ENCODE peak calls at places on chromosomes 11 and 22, in eight cellular contexts. V, R, L, E, G, N, D and O are unnamed samples.

GRCh38 chr11:106644824-106645223 is 373.5 kb downstream of the GUCY1A2 start:
- DNase-seq in G (peak), L (peak), E (no peak), V (no peak), R (peak), D (no peak), N (no peak), O (no peak)

GRCh38 chr11:103295704-103296103 is 186.5 kb downstream of the DYNC2H1 start:
- DNase-seq in G (no peak), D (no peak), L (no peak), N (no peak), R (no peak), E (no peak), V (no peak), O (no peak)

GRCh38 chr22:22380098-22381030 is 128.2 kb downstream of the ZNF280B start:
- DNase-seq in L (no peak), E (no peak), N (no peak), R (no peak), G (no peak), D (peak), V (peak), O (no peak)

GRCh38 chr11:128207861-128208321 is 379.5 kb downstream of the ETS1 start:
- DNase-seq in V (no peak), G (peak), N (peak), L (peak), R (peak), D (no peak), E (no peak), O (no peak)

GRCh38 chr11:113249491-113249763 is 65.0 kb upstream of the TTC12 start:
- DNase-seq in N (no peak), R (no peak), L (no peak), G (no peak), D (no peak), E (no peak), V (no peak), O (no peak)

GRCh38 chr11:134047586-134047999 is 21.3 kb upstream of the JAM3 start:
- DNase-seq in N (peak), G (peak), V (no peak), R (no peak), E (peak), L (peak), D (peak), O (peak)

GRCh38 chr11:7480132-7480531 is 5.2 kb upstream of the OLFML1 start:
- DNase-seq in N (no peak), V (no peak), E (no peak), D (no peak), R (no peak), L (peak), G (peak), O (no peak)

GRCh38 chr11:19905280-19905853 is 192.7 kb downstream of the NAV2 start:
- DNase-seq in V (peak), E (no peak), D (peak), R (no peak), L (peak), N (peak), G (no peak), O (no peak)

GRCh38 chr22:38704568-38705234 is 1.0 kb upstream of the GTPBP1 start:
- DNase-seq in G (no peak), V (no peak), E (no peak), R (no peak), N (no peak), D (no peak), L (no peak), O (no peak)

GRCh38 chr22:48180631-48181030 is 1418.2 kb downstream of the TBC1D22A start:
- DNase-seq in N (no peak), E (no peak), R (no peak), D (no peak), L (no peak), V (no peak), G (no peak), O (no peak)

GRCh38 chr11:19777032-19777341 is 64.3 kb downstream of the NAV2 start:
- DNase-seq in V (peak), E (no peak), G (no peak), N (peak), L (peak), R (no peak), D (peak), O (no peak)

GRCh38 chr11:13384837-13385417 is 78.1 kb downstream of the BTBD10 start:
- DNase-seq in E (no peak), L (peak), V (peak), N (peak), R (peak), G (peak), D (peak), O (no peak)

GRCh38 chr22:29992341-29993275 is 87.7 kb upstream of the HORMAD2 start:
- DNase-seq in L (no peak), N (no peak), G (no peak), V (peak), D (no peak), E (no peak), R (no peak), O (no peak)

GRCh38 chr22:22086501-22087158 is 104.0 kb upstream of the TOP3B start:
- DNase-seq in L (peak), G (no peak), N (no peak), E (no peak), R (no peak), V (no peak), D (no peak), O (no peak)

GRCh38 chr11:62996271-62996670 is 11.5 kb upstream of the SLC22A6 start:
- DNase-seq in R (no peak), N (no peak), D (no peak), L (no peak), E (no peak), V (no peak), G (no peak), O (no peak)

GRCh38 chr11:58999291-58999680 is 60.0 kb downstream of the GLYATL1 start:
- DNase-seq in G (no peak), N (no peak), R (no peak), L (no peak), E (no peak), D (no peak), V (no peak), O (no peak)

GRCh38 chr22:35357883-35358621 is 22.8 kb upstream of the HMOX1 start:
- DNase-seq in R (peak), G (peak), L (peak), N (no peak), D (no peak), V (no peak), E (no peak), O (no peak)

GRCh38 chr11:10409207-10409661 is 45.8 kb upstream of the AMPD3 start:
- DNase-seq in E (no peak), G (no peak), D (no peak), L (no peak), V (no peak), R (no peak), N (no peak), O (no peak)

GRCh38 chr11:8259316-8259995 is 4.2 kb downstream of the LMO1 start:
- DNase-seq in D (no peak), L (no peak), E (no peak), G (no peak), N (no peak), R (no peak), V (no peak), O (peak)

GRCh38 chr22:44091021-44091721 is 67.1 kb downstream of the PARVB start:
- DNase-seq in G (no peak), E (no peak), N (no peak), L (peak), R (no peak), D (peak), V (peak), O (peak)

GRCh38 chr11:43579171-43579918 is 101.2 kb upstream of the HSD17B12 start:
- DNase-seq in E (no peak), D (peak), N (no peak), G (no peak), V (peak), R (no peak), L (peak), O (peak)

GRCh38 chr11:6413791-6414231 is 5.1 kb downstream of the APBB1 start:
- DNase-seq in L (no peak), E (no peak), R (no peak), N (no peak), G (no peak), D (no peak), V (no peak), O (peak)

GRCh38 chr11:10490032-10490397 is 35.0 kb downstream of the AMPD3 start:
- DNase-seq in G (no peak), D (no peak), L (no peak), E (peak), R (no peak), V (no peak), N (no peak), O (peak)

GRCh38 chr11:118643142-118643994 is 36.0 kb downstream of the PHLDB1 start:
- DNase-seq in D (no peak), L (no peak), E (no peak), V (no peak), N (no peak), R (no peak), G (no peak), O (no peak)

GRCh38 chr22:40594346-40594745 is 42.2 kb downstream of the MRTFA start:
- DNase-seq in E (no peak), V (no peak), N (no peak), L (no peak), D (no peak), G (no peak), R (no peak), O (no peak)

GRCh38 chr11:12179521-12179920 is 69.1 kb downstream of the MICAL2 start:
- DNase-seq in R (no peak), V (no peak), L (no peak), E (peak), D (no peak), G (no peak), N (no peak), O (no peak)

GRCh38 chr11:72965672-72966071 is 151.5 kb downstream of the ATG16L2 start:
- DNase-seq in G (no peak), D (no peak), L (no peak), R (no peak), V (no peak), N (no peak), E (no peak), O (no peak)

GRCh38 chr11:134345237-134345550 is 13.4 kb downstream of the GLB1L2 start:
- DNase-seq in N (no peak), D (peak), V (no peak), R (no peak), E (peak), L (no peak), G (no peak), O (no peak)

GRCh38 chr22:32826537-32826936 is 25.0 kb downstream of the TIMP3 start:
- DNase-seq in D (no peak), V (no peak), N (no peak), L (no peak), E (no peak), R (no peak), G (no peak), O (no peak)